ENCODE peak calls at places on chromosomes 2 and 18, in six cellular contexts. O is HepG2, G is A549, C is K562, Q is GM12878, B is SK-N-SH. M is an unnamed sample.

GRCh38 chr18:45169610-45170009 is 445.7 kb upstream of the SLC14A2 start:
- DNase-seq in C (no peak), O (no peak), B (no peak), G (peak), Q (no peak), M (no peak)

GRCh38 chr2:232292395-232293154 is 86.0 kb upstream of the ALPP start:
- DNase-seq in G (peak), B (peak), O (peak), Q (no peak), C (peak), M (peak)

GRCh38 chr18:2955966-2956521 is 56.9 kb downstream of the LPIN2 start:
- DNase-seq in C (no peak), O (no peak), G (no peak), Q (no peak), B (no peak), M (no peak)

GRCh38 chr2:238238766-238239551 is 879 bp downstream of the HES6 start:
- DNase-seq in Q (no peak), C (peak), O (no peak), B (peak), G (no peak), M (peak)

GRCh38 chr2:31382452-31383120 is 32.0 kb downstream of the XDH start:
- DNase-seq in C (no peak), O (no peak), Q (no peak), G (peak), B (no peak), M (no peak)

GRCh38 chr2:71466301-71467179 is 13.2 kb downstream of the DYSF start:
- DNase-seq in G (peak), O (no peak), Q (no peak), B (peak), C (no peak), M (peak)

GRCh38 chr18:62407660-62408059 is 82.5 kb downstream of the TNFRSF11A start:
- DNase-seq in B (no peak), Q (no peak), C (no peak), G (no peak), O (no peak), M (no peak)

GRCh38 chr2:33785201-33786106 is 186.4 kb upstream of the FAM98A start:
- DNase-seq in B (no peak), C (no peak), G (no peak), Q (peak), O (no peak), M (no peak)

GRCh38 chr2:73112026-73112912 is 479 bp downstream of the RAB11FIP5 start:
- DNase-seq in Q (no peak), B (peak), O (peak), C (peak), G (peak), M (no peak)

GRCh38 chr18:34929336-34929780 is 111.9 kb upstream of the MAPRE2 start:
- DNase-seq in Q (no peak), B (no peak), O (peak), C (peak), G (peak), M (no peak)

GRCh38 chr2:61658841-61659780 is 121.0 kb upstream of the XPO1 start:
- DNase-seq in B (peak), Q (peak), O (peak), C (peak), G (peak), M (no peak)

GRCh38 chr2:153575171-153575853 is 96.8 kb upstream of the RPRM start:
- DNase-seq in O (no peak), G (peak), C (no peak), B (no peak), Q (no peak), M (no peak)

GRCh38 chr2:78979380-78980238 is 45.9 kb upstream of the REG3G start:
- DNase-seq in G (peak), C (peak), O (peak), Q (no peak), B (peak), M (peak)

GRCh38 chr2:162116372-162116771 is 35.7 kb downstream of the GCG start:
- DNase-seq in B (no peak), Q (no peak), C (no peak), G (no peak), O (peak), M (no peak)

GRCh38 chr2:16625201-16625729 is 40.4 kb downstream of the CYRIA start:
- DNase-seq in B (no peak), G (no peak), C (no peak), O (no peak), Q (no peak), M (no peak)

GRCh38 chr2:24859968-24860600 is 60.0 kb downstream of the ADCY3 start:
- DNase-seq in B (no peak), Q (no peak), O (no peak), G (no peak), C (no peak), M (no peak)

GRCh38 chr18:59061914-59062642 is 77.6 kb upstream of the SEC11C start:
- DNase-seq in Q (peak), C (no peak), G (no peak), O (no peak), B (no peak), M (no peak)

GRCh38 chr2:33131108-33131507 is 184.4 kb downstream of the LTBP1 start:
- DNase-seq in O (no peak), B (no peak), C (no peak), G (no peak), Q (no peak), M (no peak)

GRCh38 chr2:233051241-233052149 is 8.6 kb upstream of the INPP5D start:
- DNase-seq in Q (no peak), G (no peak), C (peak), B (no peak), O (no peak), M (peak)

GRCh38 chr2:96859338-96859649 is 1.5 kb upstream of the ANKRD39 start:
- DNase-seq in B (no peak), Q (no peak), C (no peak), O (no peak), G (no peak), M (no peak)
- TF ChIP-seq CHD2 in B (no peak), Q (no peak), C (no peak), O (no peak), G (no peak), M (no peak)

GRCh38 chr2:150295544-150295943 is 191.9 kb downstream of the RND3 start:
- DNase-seq in G (no peak), O (no peak), C (no peak), B (no peak), Q (no peak), M (no peak)
- TF ChIP-seq CHD2 in G (no peak), O (no peak), C (no peak), B (no peak), Q (no peak), M (no peak)

GRCh38 chr2:120344214-120344990 is 1.5 kb upstream of the INHBB start:
- DNase-seq in Q (no peak), B (peak), O (no peak), C (no peak), G (peak), M (peak)
- TF ChIP-seq CHD2 in Q (no peak), B (no peak), O (no peak), C (no peak), G (no peak), M (no peak)

GRCh38 chr2:94979406-94980375 is 45.8 kb upstream of the MAL start:
- DNase-seq in B (no peak), C (no peak), Q (no peak), G (no peak), O (no peak), M (no peak)

GRCh38 chr2:94980406-94980805 is 45.1 kb upstream of the MAL start:
- DNase-seq in C (no peak), G (no peak), B (no peak), O (no peak), Q (no peak), M (no peak)

GRCh38 chr2:94982156-94982555 is 43.4 kb upstream of the MAL start:
- DNase-seq in O (no peak), Q (no peak), B (no peak), G (no peak), C (no peak), M (no peak)

GRCh38 chr2:94984964-94985575 is 40.4 kb upstream of the MAL start:
- DNase-seq in B (no peak), C (no peak), O (no peak), Q (no peak), G (no peak), M (no peak)

GRCh38 chr2:94982661-94983060 is 42.8 kb upstream of the MAL start:
- DNase-seq in B (no peak), O (no peak), Q (no peak), C (no peak), G (no peak), M (no peak)
- TF ChIP-seq CHD2 in B (no peak), O (no peak), Q (no peak), C (no peak), G (no peak), M (no peak)

GRCh38 chr2:239399404-239399999 is 1.3 kb downstream of the HDAC4 start:
- DNase-seq in Q (no peak), C (no peak), O (peak), G (peak), B (peak), M (no peak)
- TF ChIP-seq CHD2 in Q (no peak), C (no peak), O (no peak), G (no peak), B (no peak), M (no peak)

GRCh38 chr2:98541906-98542305 is 66.4 kb downstream of the COA5 start:
- DNase-seq in G (no peak), Q (no peak), O (no peak), B (peak), C (no peak), M (no peak)
- TF ChIP-seq CHD2 in G (no peak), Q (no peak), O (no peak), B (no peak), C (no peak), M (no peak)

M was measured in H1.